ENCODE peak calls at places on chromosomes 6 and 20, in four cellular contexts. K, A, R and T are unnamed samples.

GRCh38 chr20:54398814-54399213 is 76.6 kb upstream of the DOK5 start:
- DNase-seq in K (no peak), A (no peak), R (no peak), T (no peak)

GRCh38 chr6:7919871-7920270 is 9.3 kb upstream of the TXNDC5 start:
- DNase-seq in K (no peak), A (no peak), R (peak), T (no peak)

GRCh38 chr6:105991561-105992314 is 94.4 kb upstream of the PRDM1 start:
- DNase-seq in K (peak), A (no peak), R (peak), T (peak)

GRCh38 chr6:82681119-82681714 is 317.6 kb downstream of the TPBG start:
- DNase-seq in K (no peak), A (no peak), R (no peak), T (no peak)

GRCh38 chr20:34979366-34980153 is 23.9 kb downstream of the MYH7B start:
- DNase-seq in K (peak), A (no peak), R (no peak), T (peak)

GRCh38 chr6:94769197-94769596 is 808.1 kb upstream of the MANEA start:
- DNase-seq in K (no peak), A (no peak), R (no peak), T (no peak)

GRCh38 chr20:58571942-58572666 is 56.9 kb upstream of the APCDD1L start:
- DNase-seq in K (no peak), A (no peak), R (no peak), T (no peak)

GRCh38 chr6:75409928-75410327 is 83.7 kb downstream of the FILIP1 start:
- DNase-seq in K (no peak), A (no peak), R (no peak), T (no peak)

GRCh38 chr6:40187654-40188053 is 253.4 kb upstream of the MOCS1 start:
- DNase-seq in K (no peak), A (no peak), R (no peak), T (no peak)

GRCh38 chr6:80250391-80250997 is 144.0 kb downstream of the BCKDHB start:
- DNase-seq in K (no peak), A (no peak), R (no peak), T (no peak)

GRCh38 chr6:155443168-155443567 is 12.5 kb downstream of the NOX3 start:
- DNase-seq in K (no peak), A (no peak), R (no peak), T (no peak)

GRCh38 chr6:125002090-125002741 is 40.0 kb downstream of the RNF217 start:
- DNase-seq in K (no peak), A (no peak), R (no peak), T (peak)

GRCh38 chr20:19492937-19493336 is 265.1 kb upstream of the RIN2 start:
- DNase-seq in K (no peak), A (no peak), R (peak), T (peak)

GRCh38 chr6:31814677-31815024 is 432 bp downstream of the HSPA1L start:
- DNase-seq in K (peak), A (peak), R (peak), T (peak)
- TF ChIP-seq POLR2A in K (peak), A (peak), R (peak), T (peak)

GRCh38 chr6:35725721-35726438 is 11.0 kb upstream of the ARMC12 start:
- DNase-seq in K (peak), A (peak), R (peak), T (peak)

GRCh38 chr6:35729349-35729678 is 7.5 kb upstream of the ARMC12 start:
- DNase-seq in K (no peak), A (no peak), R (no peak), T (no peak)

GRCh38 chr6:35728663-35729348 is 8.0 kb upstream of the ARMC12 start:
- DNase-seq in K (peak), A (no peak), R (peak), T (peak)

GRCh38 chr6:35727935-35728662 is 8.7 kb upstream of the ARMC12 start:
- DNase-seq in K (peak), A (peak), R (peak), T (peak)

GRCh38 chr6:35727206-35727934 is 9.5 kb upstream of the ARMC12 start:
- DNase-seq in K (peak), A (peak), R (peak), T (peak)
- TF ChIP-seq POLR2A in K (no peak), A (no peak), R (peak), T (no peak)

GRCh38 chr6:27188206-27188884 is 59.2 kb upstream of the PRSS16 start:
- DNase-seq in K (peak), A (peak), R (peak), T (peak)
- TF ChIP-seq POLR2A in K (peak), A (peak), R (peak), T (no peak)

GRCh38 chr6:43228951-43229802 is at the start of gene DNPH1:
- DNase-seq in K (peak), A (peak), R (peak), T (peak)
- TF ChIP-seq POLR2A in K (peak), A (peak), R (peak), T (no peak)